ENCODE peak calls at places on chromosome 5, in eight cellular contexts. N is HuH-7, I is Caki2, W is HT-29, G is epithelial cell of esophagus, A is H7, M is heart right ventricle, J is fibroblast of pulmonary artery. C is an unnamed sample.

GRCh38 chr5:62606878-62607277 is 28.3 kb downstream of the LRRC70 start:
- DNase-seq in N (no peak), I (no peak), W (no peak), G (no peak), A (no peak), M (no peak), J (peak; percentile 75), C (no peak)

GRCh38 chr5:127820910-127821553 is 117.8 kb downstream of the CCDC192 start:
- DNase-seq in N (peak; percentile 40), I (peak; percentile 83), W (peak; percentile 87), G (peak; percentile 24), A (no peak), M (no peak), J (peak; percentile 22), C (no peak)

GRCh38 chr5:179870403-179870903 is 11.8 kb upstream of the MRNIP start:
- DNase-seq in N (peak; percentile 91), I (no peak), W (peak; percentile 22), G (peak; percentile 24), A (peak; percentile 93), M (peak; percentile 70), J (peak; percentile 75), C (peak; percentile 65)

GRCh38 chr5:173763410-173763809 is 124.7 kb upstream of the CPEB4 start:
- DNase-seq in N (no peak), I (no peak), W (no peak), G (no peak), A (no peak), M (no peak), J (no peak), C (no peak)

GRCh38 chr5:16626696-16627264 is 10.0 kb upstream of the RETREG1 start:
- DNase-seq in N (no peak), I (no peak), W (no peak), G (no peak), A (no peak), M (no peak), J (peak; percentile 9), C (no peak)

GRCh38 chr5:68533571-68534051 is 318.1 kb downstream of the PIK3R1 start:
- DNase-seq in N (no peak), I (no peak), W (peak; percentile 29), G (no peak), A (no peak), M (no peak), J (no peak), C (no peak)

GRCh38 chr5:134113908-134114875 is at the start of gene TCF7:
- DNase-seq in N (peak; percentile 89), I (peak; percentile 70), W (peak; percentile 90), G (peak; percentile 88), A (peak; percentile 99), M (peak; percentile 79), J (peak; percentile 72), C (peak; percentile 49)

GRCh38 chr5:145960848-145961600 is 24.6 kb downstream of the SH3RF2 start:
- DNase-seq in N (no peak), I (no peak), W (no peak), G (peak; percentile 16), A (no peak), M (no peak), J (no peak), C (no peak)

GRCh38 chr5:91311697-91312501 is 71.2 kb downstream of the ARRDC3 start:
- DNase-seq in N (no peak), I (peak; percentile 95), W (peak; percentile 85), G (peak; percentile 93), A (no peak), M (peak; percentile 41), J (peak; percentile 99), C (no peak)

GRCh38 chr5:108625654-108626053 is 122.0 kb upstream of the FER start:
- DNase-seq in N (no peak), I (no peak), W (no peak), G (no peak), A (no peak), M (no peak), J (no peak), C (no peak)

GRCh38 chr5:134798468-134798867 is 39.9 kb downstream of the DDX46 start:
- DNase-seq in N (no peak), I (no peak), W (no peak), G (no peak), A (no peak), M (no peak), J (no peak), C (no peak)

GRCh38 chr5:132825824-132826391 is 4.5 kb downstream of the SHROOM1 start:
- DNase-seq in N (no peak), I (no peak), W (no peak), G (no peak), A (peak; percentile 86), M (no peak), J (no peak), C (no peak)

GRCh38 chr5:73603998-73604397 is 22.0 kb upstream of the ARHGEF28 start:
- DNase-seq in N (no peak), I (no peak), W (no peak), G (no peak), A (no peak), M (no peak), J (peak; percentile 24), C (no peak)

GRCh38 chr5:175657593-175658271 is at the start of gene HRH2:
- DNase-seq in N (no peak), I (peak; percentile 48), W (no peak), G (no peak), A (peak; percentile 89), M (peak; percentile 60), J (no peak), C (no peak)

GRCh38 chr5:143063175-143063970 is 293.2 kb downstream of the ARHGAP26 start:
- DNase-seq in N (no peak), I (no peak), W (no peak), G (no peak), A (no peak), M (peak; percentile 69), J (peak; percentile 71), C (no peak)

GRCh38 chr5:53191766-53192165 is 82.2 kb upstream of the MOCS2 start:
- DNase-seq in N (no peak), I (no peak), W (no peak), G (no peak), A (no peak), M (no peak), J (no peak), C (no peak)

GRCh38 chr5:125276121-125276520 is 529.7 kb upstream of the ZNF608 start:
- DNase-seq in N (no peak), I (no peak), W (no peak), G (no peak), A (no peak), M (no peak), J (no peak), C (no peak)

GRCh38 chr5:180130876-180131740 is 59.5 kb upstream of the RNF130 start:
- DNase-seq in N (no peak), I (no peak), W (no peak), G (no peak), A (peak; percentile 36), M (no peak), J (no peak), C (no peak)

GRCh38 chr5:98524796-98525195 is 248.7 kb upstream of the RGMB start:
- DNase-seq in N (no peak), I (no peak), W (no peak), G (no peak), A (no peak), M (no peak), J (no peak), C (no peak)

GRCh38 chr5:33743089-33743488 is 148.7 kb downstream of the ADAMTS12 start:
- DNase-seq in N (no peak), I (no peak), W (no peak), G (no peak), A (no peak), M (no peak), J (no peak), C (no peak)

GRCh38 chr5:76303917-76304316 is 99.2 kb upstream of the IQGAP2 start:
- DNase-seq in N (no peak), I (peak; percentile 50), W (peak; percentile 55), G (peak; percentile 96), A (no peak), M (no peak), J (no peak), C (no peak)

GRCh38 chr5:1293416-1293996 is 1.4 kb downstream of the TERT start:
- DNase-seq in N (no peak), I (no peak), W (no peak), G (no peak), A (peak; percentile 56), M (no peak), J (no peak), C (no peak)

GRCh38 chr5:109911731-109912130 is 222.0 kb downstream of the MAN2A1 start:
- DNase-seq in N (no peak), I (no peak), W (no peak), G (no peak), A (no peak), M (no peak), J (peak; percentile 52), C (no peak)

GRCh38 chr5:81632679-81633078 is 118.2 kb downstream of the SSBP2 start:
- DNase-seq in N (no peak), I (no peak), W (no peak), G (no peak), A (no peak), M (no peak), J (no peak), C (no peak)

GRCh38 chr5:65334077-65334476 is 147.6 kb downstream of the ADAMTS6 start:
- DNase-seq in N (no peak), I (no peak), W (peak; percentile 81), G (peak; percentile 86), A (peak; percentile 4), M (no peak), J (no peak), C (no peak)

GRCh38 chr5:9785751-9786150 is 155.6 kb upstream of the TAS2R1 start:
- DNase-seq in N (no peak), I (no peak), W (no peak), G (no peak), A (no peak), M (no peak), J (no peak), C (no peak)

GRCh38 chr5:150317048-150318003 is 14.6 kb upstream of the ARSI start:
- DNase-seq in N (no peak), I (peak; percentile 96), W (no peak), G (peak; percentile 94), A (no peak), M (no peak), J (peak; percentile 83), C (no peak)

GRCh38 chr5:58108507-58108906 is 351.4 kb downstream of the PLK2 start:
- DNase-seq in N (no peak), I (no peak), W (no peak), G (no peak), A (no peak), M (no peak), J (no peak), C (no peak)

GRCh38 chr5:73985145-73985544 is 359.1 kb downstream of the ARHGEF28 start:
- DNase-seq in N (no peak), I (no peak), W (peak; percentile 48), G (peak; percentile 81), A (peak; percentile 10), M (no peak), J (peak; percentile 75), C (peak; percentile 28)

GRCh38 chr5:103466494-103466893 is 96.1 kb downstream of the NUDT12 start:
- DNase-seq in N (no peak), I (no peak), W (no peak), G (peak; percentile 66), A (no peak), M (no peak), J (peak; percentile 88), C (no peak)

C was measured in NCI-H1694 treated with DMSO at 0.1 percent for 48 hours.